ENCODE peak calls at places on chromosomes 13 and 19, in eight cellular contexts. B is transverse colon, P is esophagus muscularis mucosa, X is K562, D is sigmoid colon, F is stomach, O is HepG2, T is ovary. I is an unnamed sample.

GRCh38 chr13:44423824-44424223 is 50.2 kb downstream of the SERP2 start:
- DNase-seq in B (no peak), P (peak; percentile 60), X (no peak), D (no peak), F (no peak), O (no peak), T (no peak), I (no peak)

GRCh38 chr13:61900033-61900432 is 484.4 kb upstream of the PCDH20 start:
- DNase-seq in B (no peak), P (no peak), X (no peak), D (no peak), F (no peak), O (no peak), T (no peak), I (no peak)

GRCh38 chr19:43562698-43563241 is 12.6 kb downstream of the XRCC1 start:
- DNase-seq in B (peak; percentile 73), P (peak; percentile 95), X (no peak), D (peak; percentile 91), F (peak; percentile 65), O (no peak), T (peak; percentile 54), I (peak; percentile 38)

GRCh38 chr19:50607874-50608785 is 31.6 kb downstream of the SYT3 start:
- DNase-seq in B (peak; percentile 37), P (peak; percentile 92), X (peak; percentile 92), D (peak; percentile 81), F (peak; percentile 42), O (peak; percentile 31), T (peak; percentile 56), I (peak; percentile 33)

GRCh38 chr13:73579574-73580274 is 520.9 kb downstream of the KLF5 start:
- DNase-seq in B (no peak), P (no peak), X (no peak), D (no peak), F (no peak), O (no peak), T (no peak), I (no peak)

GRCh38 chr13:48567521-48568331 is 34.8 kb upstream of the RCBTB2 start:
- DNase-seq in B (no peak), P (peak; percentile 90), X (no peak), D (no peak), F (peak; percentile 43), O (peak; percentile 70), T (no peak), I (no peak)

GRCh38 chr13:101736551-101736950 is 284.1 kb downstream of the ITGBL1 start:
- DNase-seq in B (no peak), P (no peak), X (no peak), D (no peak), F (no peak), O (no peak), T (no peak), I (no peak)

GRCh38 chr19:56076413-56076998 is 44.6 kb downstream of the ZNF787 start:
- DNase-seq in B (peak; percentile 67), P (no peak), X (peak; percentile 60), D (no peak), F (peak; percentile 72), O (peak; percentile 48), T (peak; percentile 65), I (peak; percentile 78)

GRCh38 chr19:7550987-7551761 is 15.7 kb downstream of the PNPLA6 start:
- DNase-seq in B (peak; percentile 81), P (no peak), X (peak; percentile 90), D (peak; percentile 90), F (peak; percentile 85), O (no peak), T (peak; percentile 85), I (no peak)

GRCh38 chr13:98451676-98452105 is 125.2 kb downstream of the STK24 start:
- DNase-seq in B (no peak), P (no peak), X (no peak), D (peak; percentile 92), F (no peak), O (no peak), T (peak; percentile 66), I (peak; percentile 40)

GRCh38 chr13:93723316-93723715 is 496.7 kb downstream of the GPC6 start:
- DNase-seq in B (no peak), P (no peak), X (no peak), D (no peak), F (no peak), O (no peak), T (no peak), I (no peak)

GRCh38 chr13:64551755-64552154 is 2678.4 kb downstream of the PCDH9 start:
- DNase-seq in B (no peak), P (no peak), X (no peak), D (no peak), F (no peak), O (no peak), T (no peak), I (no peak)

DNA sequence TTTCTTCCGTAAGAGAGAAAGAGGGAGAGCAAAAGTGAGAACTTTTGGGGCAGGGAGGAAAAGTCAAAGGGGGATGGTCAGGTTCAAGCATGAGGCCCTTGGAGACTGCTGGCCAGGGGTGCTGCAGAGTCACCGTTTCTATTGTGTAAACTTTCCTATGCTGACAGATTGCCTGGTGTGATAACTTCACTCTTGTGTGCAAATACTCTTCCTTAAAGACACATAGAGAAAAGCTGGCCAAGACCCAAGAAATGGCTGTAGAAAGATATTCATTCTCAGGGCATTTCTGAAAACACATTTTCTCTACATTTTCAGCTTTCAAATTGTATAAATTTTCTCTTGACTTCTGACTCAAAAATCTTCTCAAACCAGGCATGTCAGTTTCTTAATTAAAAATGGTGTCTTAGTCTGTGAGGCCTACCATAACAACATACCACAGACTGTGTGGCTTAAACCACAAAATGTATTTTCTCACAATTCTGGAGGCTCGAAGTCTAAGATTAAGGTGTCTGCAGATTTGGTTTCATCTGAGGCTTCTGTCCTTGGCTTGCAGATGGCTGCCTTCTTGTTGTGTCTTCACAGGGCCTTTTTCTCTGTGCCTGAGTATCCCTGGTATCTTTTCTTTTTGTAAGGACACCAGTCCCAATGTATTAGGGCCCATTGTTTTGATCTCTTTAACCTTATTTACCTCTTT is 304.5 kb downstream of the KCNRG start:
- DNase-seq in B (no peak), P (no peak), X (peak; percentile 9), D (no peak), F (no peak), O (peak; percentile 24), T (no peak), I (no peak)
- TF ChIP-seq EP300 in B (no peak), P (no peak), X (peak; percentile 75), D (no peak), F (no peak), O (no peak), T (no peak), I (no peak)

DNA sequence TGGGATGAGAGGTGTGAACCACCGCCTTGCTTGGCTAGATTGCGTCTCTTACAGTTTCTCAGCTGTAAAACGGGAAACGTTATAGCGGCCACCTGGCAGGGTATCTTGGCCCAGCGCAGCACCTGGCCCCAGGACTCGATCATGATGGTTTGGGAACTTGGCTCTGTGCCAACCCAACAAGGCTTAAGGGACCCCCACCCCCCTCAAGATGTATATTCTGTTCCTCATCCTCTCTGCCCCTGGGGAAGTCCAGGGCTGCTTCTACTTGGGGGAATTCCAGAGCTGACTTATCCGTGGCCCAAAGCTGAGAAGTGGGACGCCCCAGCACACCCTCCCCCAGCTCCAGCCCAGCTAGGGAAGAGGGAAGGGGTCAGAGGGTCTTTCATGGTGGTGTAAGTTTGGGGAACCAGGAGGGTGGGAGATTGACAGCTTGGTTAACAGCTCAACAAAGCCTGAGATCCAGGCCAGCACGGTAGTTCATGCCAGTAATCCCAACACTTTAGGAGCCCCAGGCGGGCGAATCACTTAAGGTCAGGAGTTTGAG is 695 bp downstream of the ICAM1 start:
- DNase-seq in B (peak; percentile 43), P (no peak), X (peak; percentile 45), D (no peak), F (no peak), O (no peak), T (no peak), I (no peak)
- TF ChIP-seq POLR2A in B (no peak), P (no peak), X (no peak), D (no peak), F (no peak), O (no peak), T (no peak), I (no peak)

DNA sequence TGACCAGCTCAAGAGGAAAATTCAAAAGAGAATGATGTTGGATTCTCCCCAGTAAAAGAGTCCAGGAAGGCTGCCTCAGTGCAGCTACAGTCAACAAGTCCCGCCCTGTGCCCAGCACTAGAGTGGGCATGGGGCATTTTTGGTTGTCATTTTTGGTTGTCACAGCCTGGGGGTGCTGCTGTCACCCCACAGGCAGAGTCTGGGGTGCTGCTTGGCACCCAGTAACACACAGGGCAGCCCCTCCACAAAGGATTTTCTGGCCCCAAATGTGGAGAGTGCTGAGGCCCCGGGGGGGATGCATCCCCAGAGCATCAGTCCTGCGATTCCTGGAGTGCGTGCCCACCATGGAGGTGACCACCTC is 28.2 kb upstream of the TMEM255B start:
- DNase-seq in B (no peak), P (no peak), X (no peak), D (no peak), F (no peak), O (no peak), T (no peak), I (no peak)
- TF ChIP-seq CTCF in B (no peak), P (no peak), X (no peak), D (no peak), F (no peak), O (no peak), T (no peak), I (no peak)

DNA sequence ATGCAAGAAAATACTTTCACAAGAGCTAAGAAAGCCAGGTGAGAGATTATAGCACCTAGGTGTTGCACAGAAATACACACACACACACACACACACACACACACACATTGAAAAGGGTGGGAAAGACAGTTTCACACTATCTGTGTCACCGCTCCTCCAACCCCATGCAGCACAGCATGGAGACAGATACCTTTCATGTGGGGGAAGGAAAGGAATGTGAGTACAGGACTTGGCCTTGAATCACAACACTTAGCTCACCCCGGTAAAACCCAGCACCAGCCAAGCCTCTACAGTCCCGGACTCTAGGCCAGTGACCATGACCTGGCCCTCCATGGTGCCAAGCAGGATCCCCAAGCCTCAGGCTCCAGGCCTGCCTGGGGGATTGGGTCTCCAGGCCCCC is 462.0 kb upstream of the SPRY2 start:
- DNase-seq in B (no peak), P (no peak), X (no peak), D (no peak), F (no peak), O (no peak), T (no peak), I (no peak)
- TF ChIP-seq EP300 in B (no peak), P (no peak), X (no peak), D (no peak), F (no peak), O (no peak), T (no peak), I (no peak)

I was measured in tibial nerve.